ENCODE peak calls at places on chromosome 15, in five cellular contexts. One of them, this sample, is unnamed.

GRCh38 chr15:59595434-59595915 is 16.1 kb upstream of the GCNT3 start:
- DNase-seq in choroid plexus epithelial cell: no peak
- DNase-seq in Caco-2: peak
- DNase-seq in WTC11: no peak
- DNase-seq in foreskin fibroblast: no peak
- DNase-seq in this sample: no peak

GRCh38 chr15:52008698-52009434 is 10.2 kb upstream of the MAPK6 start:
- DNase-seq in choroid plexus epithelial cell: no peak
- DNase-seq in Caco-2: no peak
- DNase-seq in WTC11: no peak
- DNase-seq in foreskin fibroblast: no peak
- DNase-seq in this sample: no peak

GRCh38 chr15:82263350-82263749 is 732 bp downstream of the SAXO2 start:
- DNase-seq in choroid plexus epithelial cell: no peak
- DNase-seq in Caco-2: peak
- DNase-seq in WTC11: no peak
- DNase-seq in foreskin fibroblast: no peak
- DNase-seq in this sample: no peak

GRCh38 chr15:57340673-57341259 is 35.5 kb upstream of the CGNL1 start:
- DNase-seq in choroid plexus epithelial cell: peak
- DNase-seq in Caco-2: peak
- DNase-seq in WTC11: peak
- DNase-seq in foreskin fibroblast: peak
- DNase-seq in this sample: no peak

GRCh38 chr15:51909591-51909990 is 62.0 kb downstream of the LEO1 start:
- DNase-seq in choroid plexus epithelial cell: no peak
- DNase-seq in Caco-2: no peak
- DNase-seq in WTC11: no peak
- DNase-seq in foreskin fibroblast: no peak
- DNase-seq in this sample: no peak

GRCh38 chr15:39896837-39897236 is 23.2 kb downstream of the GPR176 start:
- DNase-seq in choroid plexus epithelial cell: peak
- DNase-seq in Caco-2: no peak
- DNase-seq in WTC11: no peak
- DNase-seq in foreskin fibroblast: no peak
- DNase-seq in this sample: no peak

GRCh38 chr15:63605816-63606215 is 8.6 kb downstream of the FBXL22 start:
- DNase-seq in choroid plexus epithelial cell: no peak
- DNase-seq in Caco-2: no peak
- DNase-seq in WTC11: no peak
- DNase-seq in foreskin fibroblast: no peak
- DNase-seq in this sample: no peak

GRCh38 chr15:63973212-63974009 is 72.9 kb downstream of the DAPK2 start:
- DNase-seq in choroid plexus epithelial cell: peak
- DNase-seq in Caco-2: no peak
- DNase-seq in WTC11: no peak
- DNase-seq in foreskin fibroblast: peak
- DNase-seq in this sample: no peak

GRCh38 chr15:41961803-41962202 is 10.6 kb downstream of the EHD4 start:
- DNase-seq in choroid plexus epithelial cell: no peak
- DNase-seq in Caco-2: no peak
- DNase-seq in WTC11: no peak
- DNase-seq in foreskin fibroblast: no peak
- DNase-seq in this sample: no peak

GRCh38 chr15:59244337-59244736 is 37.7 kb downstream of the LDHAL6B start:
- DNase-seq in choroid plexus epithelial cell: no peak
- DNase-seq in Caco-2: no peak
- DNase-seq in WTC11: no peak
- DNase-seq in foreskin fibroblast: no peak
- DNase-seq in this sample: no peak

GRCh38 chr15:50051811-50052419 is 67.1 kb downstream of the ATP8B4 start:
- DNase-seq in choroid plexus epithelial cell: peak
- DNase-seq in Caco-2: peak
- DNase-seq in WTC11: peak
- DNase-seq in foreskin fibroblast: peak
- DNase-seq in this sample: no peak

GRCh38 chr15:80849308-80849707 is 70.1 kb downstream of the CEMIP start:
- DNase-seq in choroid plexus epithelial cell: peak
- DNase-seq in Caco-2: no peak
- DNase-seq in WTC11: no peak
- DNase-seq in foreskin fibroblast: peak
- DNase-seq in this sample: no peak

GRCh38 chr15:50107591-50108408 is 11.2 kb downstream of the ATP8B4 start:
- DNase-seq in choroid plexus epithelial cell: no peak
- DNase-seq in Caco-2: no peak
- DNase-seq in WTC11: no peak
- DNase-seq in foreskin fibroblast: no peak
- DNase-seq in this sample: no peak

GRCh38 chr15:81418891-81419290 is 44.9 kb upstream of the TMC3 start:
- DNase-seq in choroid plexus epithelial cell: peak
- DNase-seq in Caco-2: no peak
- DNase-seq in WTC11: no peak
- DNase-seq in foreskin fibroblast: no peak
- DNase-seq in this sample: no peak

GRCh38 chr15:67137319-67137718 is 71.9 kb downstream of the SMAD3 start:
- DNase-seq in choroid plexus epithelial cell: no peak
- DNase-seq in Caco-2: no peak
- DNase-seq in WTC11: no peak
- DNase-seq in foreskin fibroblast: no peak
- DNase-seq in this sample: no peak

GRCh38 chr15:67133738-67134576 is 68.6 kb downstream of the SMAD3 start:
- DNase-seq in choroid plexus epithelial cell: peak
- DNase-seq in Caco-2: no peak
- DNase-seq in WTC11: no peak
- DNase-seq in foreskin fibroblast: no peak
- DNase-seq in this sample: peak

GRCh38 chr15:67134577-67135492 is 69.4 kb downstream of the SMAD3 start:
- DNase-seq in choroid plexus epithelial cell: no peak
- DNase-seq in Caco-2: no peak
- DNase-seq in WTC11: no peak
- DNase-seq in foreskin fibroblast: no peak
- DNase-seq in this sample: no peak

GRCh38 chr15:67136802-67137201 is 71.4 kb downstream of the SMAD3 start:
- DNase-seq in choroid plexus epithelial cell: no peak
- DNase-seq in Caco-2: no peak
- DNase-seq in WTC11: no peak
- DNase-seq in foreskin fibroblast: no peak
- DNase-seq in this sample: no peak

GRCh38 chr15:67135494-67135893 is 70.1 kb downstream of the SMAD3 start:
- DNase-seq in choroid plexus epithelial cell: peak
- DNase-seq in Caco-2: peak
- DNase-seq in WTC11: no peak
- DNase-seq in foreskin fibroblast: peak
- DNase-seq in this sample: no peak
- TF ChIP-seq CTCF in choroid plexus epithelial cell: peak
- TF ChIP-seq CTCF in Caco-2: no peak
- TF ChIP-seq CTCF in WTC11: no peak
- TF ChIP-seq CTCF in foreskin fibroblast: peak
- TF ChIP-seq CTCF in this sample: no peak

GRCh38 chr15:96072821-96073220 is 257.7 kb upstream of the NR2F2 start:
- DNase-seq in choroid plexus epithelial cell: no peak
- DNase-seq in Caco-2: no peak
- DNase-seq in WTC11: no peak
- DNase-seq in foreskin fibroblast: no peak
- DNase-seq in this sample: no peak
- TF ChIP-seq CTCF in choroid plexus epithelial cell: no peak
- TF ChIP-seq CTCF in Caco-2: no peak
- TF ChIP-seq CTCF in WTC11: no peak
- TF ChIP-seq CTCF in foreskin fibroblast: no peak
- TF ChIP-seq CTCF in this sample: no peak

GRCh38 chr15:55320963-55321362 is 1.9 kb downstream of the PIGB start:
- DNase-seq in choroid plexus epithelial cell: no peak
- DNase-seq in Caco-2: no peak
- DNase-seq in WTC11: no peak
- DNase-seq in foreskin fibroblast: no peak
- DNase-seq in this sample: no peak

GRCh38 chr15:55322452-55322851 is 3.4 kb downstream of the PIGB start:
- DNase-seq in choroid plexus epithelial cell: no peak
- DNase-seq in Caco-2: no peak
- DNase-seq in WTC11: no peak
- DNase-seq in foreskin fibroblast: no peak
- DNase-seq in this sample: no peak

GRCh38 chr15:55319537-55320325 is 709 bp downstream of the PIGB start:
- DNase-seq in choroid plexus epithelial cell: peak
- DNase-seq in Caco-2: no peak
- DNase-seq in WTC11: no peak
- DNase-seq in foreskin fibroblast: peak
- DNase-seq in this sample: no peak

GRCh38 chr15:55318588-55319494 is at the start of the genes PIGB and PIGBOS1:
- DNase-seq in choroid plexus epithelial cell: peak
- DNase-seq in Caco-2: peak
- DNase-seq in WTC11: peak
- DNase-seq in foreskin fibroblast: peak
- DNase-seq in this sample: peak
- TF ChIP-seq CTCF in choroid plexus epithelial cell: peak
- TF ChIP-seq CTCF in Caco-2: no peak
- TF ChIP-seq CTCF in WTC11: no peak
- TF ChIP-seq CTCF in foreskin fibroblast: peak
- TF ChIP-seq CTCF in this sample: no peak

DNA sequence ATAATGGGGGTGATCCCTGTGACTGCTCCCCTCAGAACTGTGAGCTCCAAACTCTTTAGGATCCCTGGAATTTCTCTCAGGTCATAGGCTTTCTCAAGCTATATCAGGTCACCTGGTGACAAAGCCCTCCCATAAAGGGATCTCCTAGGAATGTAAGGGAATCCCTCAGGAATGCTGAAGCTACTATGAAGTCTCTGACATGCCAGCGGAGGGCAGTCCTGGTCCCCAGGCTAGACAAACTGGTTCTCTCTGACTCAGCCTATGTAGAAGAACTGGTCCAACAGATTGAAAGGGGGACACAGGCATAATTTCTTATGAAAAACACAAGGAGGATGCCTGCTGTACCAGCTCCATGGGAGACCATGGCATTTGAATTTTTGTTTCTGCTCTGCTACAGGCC is 6.7 kb downstream of the LPCAT4 start:
- DNase-seq in choroid plexus epithelial cell: no peak
- DNase-seq in Caco-2: peak
- DNase-seq in WTC11: peak
- DNase-seq in foreskin fibroblast: no peak
- DNase-seq in this sample: no peak
- TF ChIP-seq CTCF in choroid plexus epithelial cell: no peak
- TF ChIP-seq CTCF in Caco-2: no peak
- TF ChIP-seq CTCF in WTC11: no peak
- TF ChIP-seq CTCF in foreskin fibroblast: no peak
- TF ChIP-seq CTCF in this sample: no peak

DNA sequence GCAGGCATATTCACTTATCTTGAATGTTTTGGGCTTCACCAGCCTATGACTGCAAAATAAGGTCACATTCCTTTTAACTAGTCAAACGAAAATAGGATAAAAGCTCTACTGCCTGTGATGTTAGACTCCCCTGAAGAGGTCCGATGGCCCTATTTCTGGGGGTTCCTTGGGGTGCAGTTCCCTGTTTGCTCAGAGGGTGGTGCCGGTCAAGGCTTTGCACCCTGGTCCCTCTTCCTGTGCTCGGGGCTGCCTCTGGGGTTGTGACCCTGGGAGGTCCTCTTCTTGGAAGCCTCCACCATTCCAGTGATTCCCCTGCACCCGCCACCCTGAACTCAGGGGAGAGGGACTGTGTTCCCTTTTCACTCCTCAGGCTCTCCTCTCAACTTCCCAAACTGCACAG is 86.7 kb upstream of the ANKRD34C start:
- DNase-seq in choroid plexus epithelial cell: no peak
- DNase-seq in Caco-2: no peak
- DNase-seq in WTC11: peak
- DNase-seq in foreskin fibroblast: no peak
- DNase-seq in this sample: no peak
- TF ChIP-seq CTCF in choroid plexus epithelial cell: peak
- TF ChIP-seq CTCF in Caco-2: no peak
- TF ChIP-seq CTCF in WTC11: peak
- TF ChIP-seq CTCF in foreskin fibroblast: no peak
- TF ChIP-seq CTCF in this sample: no peak

This sample was measured in natural killer cell.